ENCODE peak calls at places on chromosomes 1 and 21, in ten cellular contexts. Y, N, C, R, O, S, F, W, M and J are unnamed samples.

GRCh38 chr1:34460193-34460592 is 283.5 kb downstream of the C1orf94 start:
- DNase-seq in C (peak; percentile 15), Y (no peak), W (no peak), O (peak; percentile 86), S (peak; percentile 18), N (peak; percentile 31), R (no peak), M (no peak), F (peak; percentile 74), J (peak; percentile 44)

GRCh38 chr1:32178380-32179192 is 889 bp upstream of the TXLNA start:
- DNase-seq in C (peak; percentile 6), S (no peak), W (no peak), M (no peak), N (no peak), R (no peak), F (no peak), O (no peak), Y (no peak), J (no peak)

GRCh38 chr1:166933137-166933536 is 42.2 kb downstream of the ILDR2 start:
- DNase-seq in N (no peak), S (no peak), M (no peak), W (no peak), R (no peak), F (no peak), Y (no peak), O (no peak), C (no peak), J (no peak)

GRCh38 chr1:17569200-17570139 is 30.0 kb downstream of the ARHGEF10L start:
- DNase-seq in M (peak; percentile 61), R (peak; percentile 90), O (peak; percentile 83), F (no peak), S (peak; percentile 93), W (peak; percentile 88), Y (peak; percentile 90), N (no peak), C (no peak), J (peak; percentile 83)

GRCh38 chr1:5993553-5994510 is 1.6 kb upstream of the NPHP4 start:
- DNase-seq in N (no peak), C (peak; percentile 15), Y (no peak), S (no peak), W (no peak), O (no peak), M (no peak), R (no peak), F (no peak), J (no peak)

GRCh38 chr21:42698730-42699129 is 45.3 kb downstream of the PDE9A start:
- DNase-seq in N (no peak), O (no peak), Y (peak; percentile 10), C (no peak), F (no peak), M (no peak), S (no peak), R (no peak), W (no peak), J (no peak)

GRCh38 chr1:35745124-35745730 is 24.6 kb downstream of the CLSPN start:
- DNase-seq in Y (no peak), R (no peak), M (peak; percentile 6), N (no peak), O (no peak), S (no peak), W (no peak), C (no peak), F (no peak), J (no peak)

GRCh38 chr1:67339623-67340343 is 32.1 kb downstream of the IL12RB2 start:
- DNase-seq in Y (no peak), N (no peak), S (no peak), M (peak; percentile 81), R (peak; percentile 29), W (peak; percentile 75), F (no peak), O (no peak), C (peak; percentile 92), J (no peak)

GRCh38 chr1:36157973-36158826 is 2.2 kb downstream of the MAP7D1 start:
- DNase-seq in N (no peak), S (no peak), C (no peak), M (no peak), W (no peak), R (no peak), F (no peak), O (no peak), Y (no peak), J (no peak)

GRCh38 chr1:7172804-7173203 is 387.6 kb downstream of the CAMTA1 start:
- DNase-seq in C (no peak), R (no peak), S (no peak), M (no peak), Y (peak; percentile 37), W (no peak), F (no peak), N (no peak), O (no peak), J (no peak)

GRCh38 chr1:153651771-153652170 is 6.7 kb upstream of the SNAPIN start:
- DNase-seq in M (no peak), O (no peak), F (no peak), W (no peak), C (no peak), Y (no peak), S (no peak), R (no peak), N (no peak), J (no peak)

GRCh38 chr1:30891223-30891552 is 17.4 kb downstream of the SDC3 start:
- DNase-seq in W (no peak), O (no peak), N (no peak), S (no peak), C (no peak), F (no peak), Y (no peak), R (no peak), M (no peak), J (no peak)

GRCh38 chr1:12184008-12184681 is 17.4 kb downstream of the TNFRSF1B start:
- DNase-seq in M (peak; percentile 66), W (peak; percentile 50), O (no peak), R (no peak), C (no peak), F (no peak), S (peak; percentile 67), N (peak; percentile 31), Y (peak; percentile 92), J (peak; percentile 71)
- TF ChIP-seq CTCF in M (peak; percentile 61), W (no peak), O (no peak), R (peak; percentile 42), C (no peak), F (no peak), S (peak; percentile 39), N (no peak), Y (peak; percentile 50), J (no peak)

GRCh38 chr1:91529856-91530255 is 29.2 kb downstream of the CDC7 start:
- DNase-seq in O (no peak), R (no peak), F (no peak), Y (no peak), M (peak; percentile 35), S (no peak), C (peak; percentile 77), N (peak; percentile 11), W (peak; percentile 8), J (no peak)
- TF ChIP-seq CTCF in O (peak; percentile 51), R (peak; percentile 22), F (no peak), Y (peak; percentile 32), M (peak; percentile 58), S (no peak), C (peak; percentile 47), N (peak; percentile 41), W (peak; percentile 22), J (no peak)

DNA sequence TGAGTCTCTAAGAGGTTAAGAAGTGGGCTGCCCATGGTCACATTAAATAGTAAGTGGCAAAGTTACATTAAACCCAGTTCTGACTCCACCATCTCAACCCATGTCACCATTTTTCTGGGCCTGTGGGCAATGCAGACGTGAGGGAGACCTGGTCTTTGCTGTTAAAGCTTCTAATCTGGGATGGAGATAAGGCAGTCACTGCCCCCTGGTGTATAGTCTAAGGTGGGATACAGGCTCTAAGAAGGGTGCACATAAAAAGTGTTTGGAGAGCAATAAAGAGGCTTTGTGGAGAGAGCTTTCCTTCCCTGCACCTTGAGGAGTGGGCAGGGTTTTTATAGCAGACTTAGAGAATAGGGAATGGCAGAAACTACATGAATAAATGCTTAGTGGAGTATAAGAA is 141.3 kb downstream of the ROR1 start:
- DNase-seq in S (no peak), R (no peak), W (peak; percentile 22), O (peak; percentile 58), C (peak; percentile 8), F (no peak), M (no peak), N (peak; percentile 19), Y (no peak), J (no peak)
- TF ChIP-seq CTCF in S (peak; percentile 15), R (peak; percentile 41), W (peak; percentile 29), O (peak; percentile 73), C (peak; percentile 7), F (no peak), M (peak; percentile 63), N (peak; percentile 48), Y (peak; percentile 6), J (no peak)

GRCh38 chr1:52825868-52826267 is 16.7 kb upstream of the ZYG11A start:
- DNase-seq in O (no peak), M (no peak), Y (no peak), F (no peak), S (no peak), N (no peak), R (no peak), W (no peak), C (peak; percentile 34), J (no peak)
- TF ChIP-seq CTCF in O (peak; percentile 48), M (no peak), Y (no peak), F (no peak), S (no peak), N (peak; percentile 33), R (no peak), W (no peak), C (no peak), J (no peak)

DNA sequence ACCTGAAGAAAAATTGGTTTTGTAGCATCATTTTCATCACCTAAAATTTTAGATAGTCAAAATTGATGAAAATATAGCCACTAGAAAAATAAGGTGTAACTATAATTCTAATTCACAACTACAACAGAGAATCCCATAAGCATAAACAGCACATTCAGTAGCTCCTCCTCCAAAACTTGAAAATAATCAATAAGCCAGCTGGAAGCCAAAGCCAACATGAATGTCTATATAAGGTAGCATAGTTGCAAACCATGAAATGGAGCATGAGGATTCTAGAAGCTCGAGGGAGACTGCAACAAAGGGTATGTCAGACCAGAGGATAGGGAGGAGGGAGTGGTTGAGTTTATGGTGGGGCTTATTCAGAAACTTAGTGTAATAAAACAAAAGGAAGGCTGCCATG is 22.4 kb downstream of the ACBD3 start:
- DNase-seq in N (no peak), R (no peak), S (no peak), C (no peak), M (no peak), W (no peak), Y (no peak), O (no peak), F (no peak), J (no peak)
- TF ChIP-seq CTCF in N (no peak), R (no peak), S (no peak), C (no peak), M (no peak), W (no peak), Y (no peak), O (no peak), F (no peak), J (no peak)

DNA sequence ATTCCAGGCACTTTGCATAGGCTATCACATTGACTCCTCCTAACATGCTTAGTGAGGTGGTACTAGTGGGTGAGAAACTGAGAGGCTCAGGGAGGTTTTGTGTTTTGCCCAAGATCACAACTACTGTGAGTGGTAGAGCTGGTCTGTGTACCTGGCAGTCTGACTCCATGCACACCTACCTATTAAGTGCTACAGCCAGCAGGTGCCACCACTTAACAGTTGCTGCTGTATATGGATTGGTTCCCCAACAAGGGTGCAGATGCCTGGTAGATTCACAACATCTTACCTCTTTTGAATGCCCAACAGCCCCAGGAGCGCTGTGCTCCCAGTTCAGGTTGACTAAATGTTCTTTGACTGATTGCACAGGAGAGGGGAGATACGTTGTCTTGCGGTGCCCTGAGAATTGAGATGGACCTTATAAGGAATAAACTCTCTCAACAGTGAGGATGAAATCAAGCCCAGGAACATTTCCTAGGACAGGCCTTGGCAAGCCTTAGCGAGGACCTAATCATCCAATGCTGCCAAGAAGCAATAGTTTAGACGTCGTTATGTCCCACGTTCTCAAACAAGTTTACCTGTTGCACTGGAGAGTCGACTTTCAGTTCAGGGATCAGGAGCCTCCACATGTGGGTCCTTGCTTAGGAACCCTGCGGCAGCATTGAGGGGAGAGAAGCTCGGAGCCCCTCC is 78.9 kb upstream of the F3 start:
- DNase-seq in W (no peak), O (no peak), C (peak; percentile 96), R (no peak), M (no peak), N (no peak), Y (no peak), S (no peak), F (no peak), J (no peak)
- TF ChIP-seq CTCF in W (no peak), O (no peak), C (peak; percentile 48), R (no peak), M (no peak), N (no peak), Y (no peak), S (no peak), F (no peak), J (no peak)